ENCODE peak calls at places on chromosome 11, in ten cellular contexts. L, E, B, P, K, W, A, Q, T and Z are unnamed samples. For H3K36me3, the result is how much of the 10 kb centered on the place peaks cover.

GRCh38 chr11:65213322-65214211 is 31.8 kb downstream of the CAPN1 start:
- DNase-seq in T (no peak), W (no peak), Q (no peak), A (no peak), P (no peak), B (no peak), K (no peak), E (peak), L (no peak), Z (no peak)

GRCh38 chr11:25910090-25910489 is 421.8 kb upstream of the ANO3 start:
- DNase-seq in T (no peak), K (no peak), B (peak), Q (no peak), E (no peak), W (no peak), L (no peak), A (peak), P (no peak), Z (peak)

GRCh38 chr11:132024587-132025295 is 654.3 kb downstream of the NTM start:
- DNase-seq in B (peak), Q (peak), W (no peak), L (peak), T (no peak), P (no peak), A (peak), K (peak), E (no peak), Z (no peak)

GRCh38 chr11:32706985-32707736 is 87.3 kb downstream of the CCDC73 start:
- DNase-seq in A (peak), P (no peak), T (no peak), E (no peak), B (peak), Q (peak), W (no peak), K (peak), L (peak), Z (peak)

GRCh38 chr11:96474263-96474662 is 84.5 kb downstream of the JRKL start:
- DNase-seq in P (no peak), T (no peak), B (peak), L (no peak), K (no peak), W (no peak), E (no peak), Q (no peak), A (no peak), Z (no peak)

GRCh38 chr11:65077466-65077865 is 6.4 kb downstream of the CDCA5 start:
- DNase-seq in T (no peak), B (no peak), Q (no peak), A (no peak), W (no peak), P (no peak), L (no peak), E (no peak), K (no peak), Z (no peak)

GRCh38 chr11:94809251-94809650 is 41.1 kb downstream of the AMOTL1 start:
- DNase-seq in Q (no peak), L (no peak), A (peak), K (peak), T (no peak), B (no peak), W (no peak), P (no peak), E (no peak), Z (no peak)

GRCh38 chr11:128937480-128937879 is 5.2 kb downstream of the TP53AIP1 start:
- DNase-seq in W (no peak), K (no peak), L (no peak), A (no peak), B (no peak), P (no peak), E (peak), T (no peak), Q (no peak), Z (no peak)

GRCh38 chr11:41245184-41245583 is 214.3 kb downstream of the LRRC4C start:
- DNase-seq in P (no peak), A (no peak), T (no peak), L (no peak), E (peak), Q (no peak), B (no peak), K (no peak), W (peak), Z (no peak)

GRCh38 chr11:2213384-2213842 is 41.8 kb upstream of the TH start:
- DNase-seq in K (no peak), P (no peak), E (peak), A (no peak), Q (no peak), L (no peak), B (no peak), T (no peak), W (peak), Z (peak)

GRCh38 chr11:118914178-118914918 is 11.4 kb downstream of the BCL9L start:
- DNase-seq in K (peak), A (no peak), T (no peak), W (no peak), P (no peak), L (peak), Q (no peak), E (peak), B (no peak), Z (peak)

GRCh38 chr11:96925862-96926261 is 536.0 kb downstream of the JRKL start:
- DNase-seq in W (no peak), L (no peak), E (no peak), A (no peak), B (no peak), P (no peak), T (no peak), K (no peak), Q (no peak), Z (no peak)

GRCh38 chr11:82004537-82005213 is 729.0 kb downstream of the FAM181B start:
- DNase-seq in Q (no peak), P (no peak), A (no peak), K (peak), T (no peak), L (no peak), E (no peak), B (peak), W (no peak), Z (no peak)

GRCh38 chr11:115761348-115761747 is 257.1 kb upstream of the CADM1 start:
- DNase-seq in Q (no peak), A (no peak), W (peak), P (no peak), L (no peak), K (no peak), T (no peak), E (no peak), B (peak), Z (no peak)

GRCh38 chr11:133082851-133083488 is 449.3 kb downstream of the OPCML start:
- DNase-seq in B (no peak), Q (no peak), P (no peak), K (peak), T (peak), W (peak), E (peak), A (peak), L (peak), Z (peak)

GRCh38 chr11:94961255-94961654 is 12.1 kb downstream of the CWC15 start:
- DNase-seq in A (no peak), L (no peak), E (no peak), W (no peak), K (no peak), Q (no peak), B (no peak), P (no peak), T (no peak), Z (no peak)

GRCh38 chr11:70595452-70595851 is 197.1 kb downstream of the CTTN start:
- DNase-seq in T (no peak), Q (no peak), L (no peak), B (no peak), E (peak), A (no peak), W (no peak), K (peak), P (no peak), Z (no peak)

GRCh38 chr11:3786781-3787428 is 10.4 kb downstream of the NUP98 start:
- DNase-seq in L (no peak), P (no peak), W (no peak), K (peak), A (peak), Q (no peak), E (no peak), T (no peak), B (no peak), Z (no peak)

GRCh38 chr11:65535102-65535501 is 10.2 kb downstream of the SCYL1 start:
- DNase-seq in B (no peak), Q (no peak), W (no peak), L (no peak), A (no peak), P (no peak), K (no peak), T (no peak), E (no peak), Z (no peak)

GRCh38 chr11:46520971-46521745 is 72.7 kb downstream of the AMBRA1 start:
- DNase-seq in Q (peak), A (peak), L (peak), E (no peak), B (peak), W (no peak), T (no peak), K (peak), P (no peak), Z (peak)

GRCh38 chr11:9550209-9550628 is 23.3 kb upstream of the WEE1 start:
- DNase-seq in P (no peak), Q (no peak), K (no peak), T (no peak), L (no peak), A (no peak), E (no peak), B (no peak), W (no peak), Z (no peak)

GRCh38 chr11:86672007-86672621 is at the start of gene ME3:
- DNase-seq in L (peak), W (peak), K (no peak), E (peak), B (no peak), Q (no peak), P (peak), T (no peak), A (peak), Z (peak)

GRCh38 chr11:12979928-12980689 is 29.0 kb upstream of the RASSF10 start:
- DNase-seq in P (no peak), A (no peak), L (no peak), K (no peak), E (no peak), Q (no peak), T (no peak), W (no peak), B (no peak), Z (no peak)

GRCh38 chr11:27234961-27235360 is 128.1 kb downstream of the CCDC34 start:
- DNase-seq in B (no peak), A (no peak), K (peak), Q (no peak), W (no peak), T (no peak), E (no peak), P (no peak), L (no peak), Z (no peak)

GRCh38 chr11:78131956-78132355 is 7.5 kb downstream of the ALG8 start:
- DNase-seq in Q (no peak), B (peak), P (no peak), L (no peak), K (peak), A (no peak), W (no peak), T (no peak), E (no peak), Z (no peak)

GRCh38 chr11:71086687-71087258 is 165.6 kb downstream of the SHANK2 start:
- DNase-seq in B (peak), P (no peak), K (no peak), E (peak), T (no peak), W (no peak), Q (no peak), L (peak), A (peak), Z (peak)

GRCh38 chr11:118657238-118657637 is 22.2 kb downstream of the TREH start:
- DNase-seq in L (no peak), P (no peak), K (no peak), A (no peak), Q (no peak), E (peak), B (no peak), W (no peak), T (no peak), Z (peak)

GRCh38 chr11:12411806-12412727 is 34.7 kb downstream of the PARVA start:
- DNase-seq in B (peak), P (peak), T (peak), L (peak), K (peak), W (peak), A (peak), E (peak), Q (peak), Z (peak)

GRCh38 chr11:126637800-126638175 is 282.3 kb downstream of the ST3GAL4 start:
- DNase-seq in A (no peak), B (no peak), T (no peak), E (no peak), Q (no peak), L (peak), W (no peak), P (no peak), K (peak), Z (peak)

GRCh38 chr11:11081786-11082185 is 223.9 kb upstream of the ZBED5 start:
- DNase-seq in T (no peak), P (no peak), B (no peak), K (no peak), W (no peak), L (no peak), Q (no peak), A (peak), E (no peak), Z (no peak)

GRCh38 chr11:125457814-125458343 is 38.2 kb downstream of the FEZ1 start:
- DNase-seq in T (peak), K (peak), P (peak), Q (no peak), W (peak), E (peak), L (peak), A (no peak), B (no peak), Z (no peak)

GRCh38 chr11:45593992-45594391 is 71.4 kb downstream of the CHST1 start:
- DNase-seq in Q (no peak), E (no peak), L (no peak), T (no peak), P (no peak), K (no peak), A (no peak), W (no peak), B (no peak), Z (peak)

GRCh38 chr11:62324738-62325556 is 12.3 kb upstream of the ASRGL1 start:
- DNase-seq in A (peak), T (no peak), P (peak), Q (no peak), L (peak), K (no peak), B (peak), W (peak), E (no peak), Z (peak)

GRCh38 chr11:65437436-65438227 is 15.0 kb downstream of the NEAT1 start:
- DNase-seq in A (peak), E (no peak), W (no peak), T (peak), Q (no peak), K (no peak), L (peak), B (peak), P (no peak), Z (no peak)

GRCh38 chr11:69099193-69099592 is 50.5 kb downstream of the TPCN2 start:
- DNase-seq in L (no peak), E (no peak), P (no peak), W (no peak), Q (no peak), B (no peak), T (no peak), A (no peak), K (no peak), Z (no peak)

GRCh38 chr11:22991196-22991595 is 130.9 kb upstream of the CCDC179 start:
- DNase-seq in A (no peak), E (no peak), W (no peak), Q (no peak), K (no peak), B (no peak), L (no peak), P (no peak), T (peak), Z (no peak)

GRCh38 chr11:117535201-117535869 is 207.7 kb downstream of the CEP164 start:
- DNase-seq in W (peak), B (no peak), A (no peak), K (no peak), P (peak), E (peak), T (no peak), L (no peak), Q (no peak), Z (peak)

GRCh38 chr11:31060880-31061279 is 308.7 kb downstream of the DCDC1 start:
- DNase-seq in B (no peak), Q (no peak), A (no peak), T (no peak), E (no peak), P (no peak), L (peak), W (no peak), K (peak), Z (no peak)

GRCh38 chr11:57341250-57341808 is 3.2 kb downstream of the P2RX3 start:
- DNase-seq in W (no peak), P (no peak), T (no peak), A (no peak), B (no peak), Q (no peak), E (no peak), L (no peak), K (no peak), Z (no peak)
- H3K36me3 ChIP-seq in W (under half), P (under half), T (under half), A (under half), B (under half), Q (under half), E (under half), L (under half), K (under half), Z (under half)

GRCh38 chr11:83720675-83721074 is 434.5 kb upstream of the CCDC90B start:
- DNase-seq in K (no peak), P (no peak), L (no peak), E (no peak), Q (no peak), T (no peak), B (no peak), A (no peak), W (no peak), Z (peak)

GRCh38 chr11:83715927-83716525 is 429.9 kb upstream of the CCDC90B start:
- DNase-seq in T (no peak), E (no peak), Q (no peak), L (no peak), P (no peak), B (no peak), K (no peak), W (no peak), A (no peak), Z (no peak)

GRCh38 chr11:83713701-83714100 is 427.5 kb upstream of the CCDC90B start:
- DNase-seq in Q (no peak), T (no peak), K (peak), E (no peak), A (peak), L (peak), P (no peak), B (peak), W (no peak), Z (no peak)

GRCh38 chr11:83721286-83721685 is 435.1 kb upstream of the CCDC90B start:
- DNase-seq in T (no peak), A (no peak), Q (peak), K (no peak), W (no peak), B (peak), P (no peak), E (no peak), L (no peak), Z (peak)

GRCh38 chr11:83717551-83717950 is 431.4 kb upstream of the CCDC90B start:
- DNase-seq in W (no peak), L (peak), T (no peak), E (no peak), K (no peak), P (no peak), A (peak), Q (no peak), B (no peak), Z (peak)
- H3K36me3 ChIP-seq in W (under half), L (under half), T (under half), E (under half), K (under half), P (under half), A (under half), Q (under half), B (under half), Z (half or more)

GRCh38 chr11:68071281-68072048 is 32.6 kb downstream of the TCIRG1 start:
- DNase-seq in Q (no peak), L (no peak), K (no peak), E (no peak), P (no peak), T (no peak), B (no peak), A (no peak), W (no peak), Z (no peak)
- H3K36me3 ChIP-seq in Q (under half), L (half or more), K (under half), E (half or more), P (under half), T (under half), B (under half), A (half or more), W (under half), Z (under half)

GRCh38 chr11:34139346-34139745 is 33.9 kb downstream of the NAT10 start:
- DNase-seq in Q (no peak), W (no peak), T (no peak), K (no peak), E (no peak), A (no peak), B (no peak), L (no peak), P (no peak), Z (no peak)
- H3K36me3 ChIP-seq in Q (under half), W (under half), T (half or more), K (half or more), E (half or more), A (half or more), B (half or more), L (half or more), P (half or more), Z (half or more)

GRCh38 chr11:59601788-59602187 is 13.8 kb downstream of the OSBP start:
- DNase-seq in W (no peak), B (no peak), E (no peak), P (no peak), A (no peak), K (no peak), L (no peak), Q (no peak), T (no peak), Z (no peak)

GRCh38 chr11:59602432-59602831 is 13.1 kb downstream of the OSBP start:
- DNase-seq in E (no peak), T (no peak), Q (no peak), P (no peak), L (no peak), W (no peak), B (no peak), K (no peak), A (no peak), Z (no peak)

GRCh38 chr11:59600234-59600633 is 15.3 kb downstream of the OSBP start:
- DNase-seq in E (no peak), T (no peak), B (no peak), K (no peak), W (no peak), Q (no peak), A (no peak), P (no peak), L (no peak), Z (no peak)

DNA sequence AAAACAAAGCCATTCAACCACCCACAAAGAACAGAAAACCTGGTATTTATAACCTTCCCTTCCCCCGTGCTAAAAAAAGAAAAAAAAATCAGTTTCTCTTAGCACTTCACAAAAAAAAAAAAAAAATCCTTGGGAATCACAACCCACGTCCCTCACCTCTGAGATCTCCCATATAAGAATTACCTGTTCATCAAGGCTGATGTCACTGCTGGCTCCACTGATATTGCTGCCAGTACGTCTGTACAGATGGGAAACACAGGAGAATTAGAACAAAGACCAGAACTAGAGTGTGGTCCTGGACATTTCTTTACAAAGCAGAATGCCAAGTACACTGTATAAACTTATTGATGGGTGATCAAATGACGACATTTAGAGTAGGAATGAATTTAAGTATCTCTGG is 14.9 kb downstream of the OSBP start:
- DNase-seq in T (no peak), K (no peak), P (no peak), W (no peak), B (no peak), L (no peak), Q (no peak), A (no peak), E (no peak), Z (no peak)
- H3K36me3 ChIP-seq in T (half or more), K (half or more), P (half or more), W (under half), B (under half), L (half or more), Q (under half), A (half or more), E (under half), Z (half or more)

DNA sequence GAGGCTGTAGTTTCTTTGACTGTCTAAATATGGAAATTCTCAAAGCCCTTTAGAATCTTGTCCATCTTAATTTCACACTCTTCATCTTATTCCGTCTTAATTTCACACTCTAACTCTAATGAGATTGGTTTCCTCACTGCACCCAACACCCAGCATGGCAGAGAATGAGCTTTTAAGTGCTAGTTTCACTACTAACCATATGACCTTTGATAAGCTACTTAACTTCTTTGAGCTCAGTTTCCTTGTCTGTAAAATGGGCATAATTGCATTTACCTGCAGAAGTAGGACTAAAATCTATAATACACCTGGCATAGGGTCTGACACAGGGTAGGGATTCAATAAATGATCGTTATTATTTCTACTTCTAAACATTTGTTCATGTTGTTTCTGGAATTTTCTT is 30.4 kb downstream of the TBCEL start:
- DNase-seq in P (no peak), Q (no peak), L (no peak), K (no peak), E (no peak), W (no peak), B (no peak), T (no peak), A (no peak), Z (no peak)
- H3K36me3 ChIP-seq in P (under half), Q (under half), L (half or more), K (under half), E (under half), W (under half), B (under half), T (under half), A (half or more), Z (under half)

GRCh38 chr11:114412946-114413345 is 12.5 kb downstream of the RBM7 start:
- DNase-seq in B (peak), Q (no peak), W (no peak), P (no peak), L (no peak), A (no peak), K (no peak), T (no peak), E (no peak), Z (no peak)
- H3K36me3 ChIP-seq in B (under half), Q (under half), W (under half), P (under half), L (under half), A (under half), K (under half), T (under half), E (under half), Z (under half)